ENCODE peak calls at places on chromosomes 12 and 14, in four cellular contexts. G is NCI-H2107, O is endodermal cell, U is foreskin fibroblast. C is an unnamed sample.
A peak's percentile ranks its signal among the peaks of the same experiment; 100 is the strongest.

GRCh38 chr14:72554994-72555608 is 338.8 kb downstream of the DPF3 start:
- DNase-seq in G (no peak), O (peak; percentile 54), U (no peak), C (no peak)

GRCh38 chr12:100529951-100530350 is 43.5 kb upstream of the GAS2L3 start:
- DNase-seq in G (no peak), O (no peak), U (no peak), C (no peak)

GRCh38 chr12:92928431-92928961 is 599 bp downstream of the EEA1 start:
- DNase-seq in G (no peak), O (peak; percentile 73), U (peak; percentile 56), C (no peak)

GRCh38 chr12:64912501-64912900 is 88.1 kb downstream of the TBC1D30 start:
- DNase-seq in G (no peak), O (no peak), U (peak; percentile 75), C (no peak)

GRCh38 chr12:6647083-6647604 is at the start of gene ACRBP:
- DNase-seq in G (no peak), O (peak; percentile 94), U (peak; percentile 81), C (peak; percentile 97)

GRCh38 chr12:43318002-43318401 is 234.0 kb downstream of the ADAMTS20 start:
- DNase-seq in G (no peak), O (no peak), U (no peak), C (no peak)

GRCh38 chr12:112381421-112381897 is 772 bp downstream of the HECTD4 start:
- DNase-seq in G (no peak), O (peak; percentile 83), U (peak; percentile 32), C (no peak)

GRCh38 chr12:130127909-130128763 is 34.1 kb upstream of the FZD10 start:
- DNase-seq in G (no peak), O (no peak), U (peak; percentile 2), C (no peak)

GRCh38 chr12:116037941-116038837 is 239.3 kb downstream of the MED13L start:
- DNase-seq in G (no peak), O (no peak), U (no peak), C (no peak)

GRCh38 chr14:34450958-34451357 is 11.1 kb downstream of the SPTSSA start:
- DNase-seq in G (no peak), O (no peak), U (no peak), C (no peak)

GRCh38 chr12:123267991-123268843 is 3.4 kb downstream of the CDK2AP1 start:
- DNase-seq in G (peak; percentile 48), O (peak; percentile 59), U (peak; percentile 59), C (peak; percentile 63)

GRCh38 chr12:48795550-48796455 is 6.9 kb upstream of the ADCY6 start:
- DNase-seq in G (peak; percentile 79), O (peak; percentile 97), U (peak; percentile 87), C (peak; percentile 92)

GRCh38 chr12:53313996-53314395 is 7.4 kb downstream of the AAAS start:
- DNase-seq in G (no peak), O (no peak), U (no peak), C (no peak)

GRCh38 chr12:76312314-76312713 is 35.9 kb downstream of the BBS10 start:
- DNase-seq in G (no peak), O (peak; percentile 64), U (no peak), C (peak; percentile 24)

GRCh38 chr14:62189698-62190097 is 427.5 kb downstream of the SNAPC1 start:
- DNase-seq in G (no peak), O (no peak), U (peak; percentile 84), C (no peak)

GRCh38 chr12:7844131-7844530 is 28.6 kb downstream of the SLC2A14 start:
- DNase-seq in G (no peak), O (no peak), U (no peak), C (no peak)

GRCh38 chr14:70791971-70792370 is 17.3 kb downstream of the MAP3K9 start:
- DNase-seq in G (no peak), O (no peak), U (no peak), C (no peak)

GRCh38 chr14:81471062-81471461 is 62.6 kb downstream of the SEL1L start:
- DNase-seq in G (no peak), O (no peak), U (no peak), C (no peak)

GRCh38 chr14:85601246-85601645 is 71.3 kb downstream of the FLRT2 start:
- DNase-seq in G (peak; percentile 91), O (no peak), U (peak; percentile 53), C (no peak)

GRCh38 chr12:49355913-49356312 is 9.2 kb downstream of the DNAJC22 start:
- DNase-seq in G (no peak), O (peak; percentile 28), U (no peak), C (no peak)

GRCh38 chr12:59595557-59596231 is at the start of gene SLC16A7:
- DNase-seq in G (peak; percentile 81), O (peak; percentile 94), U (peak; percentile 98), C (peak; percentile 70)

GRCh38 chr12:89400415-89400814 is 48.1 kb upstream of the DUSP6 start:
- DNase-seq in G (no peak), O (no peak), U (no peak), C (no peak)

GRCh38 chr12:24902521-24903304 is 46.2 kb downstream of the BCAT1 start:
- DNase-seq in G (no peak), O (peak; percentile 87), U (peak; percentile 62), C (peak; percentile 78)

GRCh38 chr12:49885663-49886461 is 17.8 kb downstream of the FAIM2 start:
- DNase-seq in G (no peak), O (peak; percentile 48), U (no peak), C (no peak)

GRCh38 chr12:70556179-70556869 is 80.9 kb downstream of the PTPRB start:
- DNase-seq in G (no peak), O (no peak), U (no peak), C (no peak)

GRCh38 chr14:100988011-100988410 is 84.5 kb upstream of the RTL1 start:
- DNase-seq in G (no peak), O (no peak), U (no peak), C (no peak)

GRCh38 chr14:52325632-52326031 is 11.5 kb downstream of the PTGER2 start:
- DNase-seq in G (no peak), O (no peak), U (no peak), C (no peak)

GRCh38 chr14:49553892-49554291 is 32.3 kb downstream of the RPS29 start:
- DNase-seq in G (no peak), O (no peak), U (no peak), C (no peak)